ENCODE peak calls at places on chromosomes 13 and 19, in seven cellular contexts. One of them, this sample, is unnamed.

GRCh38 chr19:35513231-35513974 is at the start of gene DMKN:
- DNase-seq in prostate gland: no peak
- DNase-seq in transverse colon: no peak
- DNase-seq in sigmoid colon: no peak
- DNase-seq in GM23338: peak
- DNase-seq in HCT116: peak
- DNase-seq in Panc1: no peak
- DNase-seq in this sample: no peak

GRCh38 chr19:14354445-14354844 is 26.8 kb upstream of the ADGRE5 start:
- DNase-seq in prostate gland: no peak
- DNase-seq in sigmoid colon: no peak
- DNase-seq in HCT116: no peak
- DNase-seq in GM23338: no peak
- DNase-seq in transverse colon: no peak
- DNase-seq in Panc1: no peak
- DNase-seq in this sample: no peak

GRCh38 chr13:40762849-40763248 is 8.1 kb downstream of the MRPS31 start:
- DNase-seq in Panc1: no peak
- DNase-seq in prostate gland: no peak
- DNase-seq in transverse colon: no peak
- DNase-seq in sigmoid colon: no peak
- DNase-seq in GM23338: no peak
- DNase-seq in HCT116: no peak
- DNase-seq in this sample: no peak

GRCh38 chr13:98890186-98890585 is 87.7 kb downstream of the DOCK9 start:
- DNase-seq in GM23338: no peak
- DNase-seq in sigmoid colon: peak
- DNase-seq in HCT116: no peak
- DNase-seq in Panc1: no peak
- DNase-seq in prostate gland: peak
- DNase-seq in transverse colon: no peak
- DNase-seq in this sample: no peak

GRCh38 chr19:7415857-7416371 is 67.2 kb downstream of the ARHGEF18 start:
- DNase-seq in prostate gland: no peak
- DNase-seq in transverse colon: no peak
- DNase-seq in HCT116: no peak
- DNase-seq in GM23338: no peak
- DNase-seq in sigmoid colon: no peak
- DNase-seq in Panc1: no peak
- DNase-seq in this sample: no peak

GRCh38 chr13:64688893-64689677 is 2541.1 kb downstream of the PCDH9 start:
- DNase-seq in sigmoid colon: no peak
- DNase-seq in transverse colon: no peak
- DNase-seq in prostate gland: no peak
- DNase-seq in GM23338: no peak
- DNase-seq in Panc1: peak
- DNase-seq in HCT116: no peak
- DNase-seq in this sample: no peak

GRCh38 chr19:52941941-52942370 is 18.7 kb upstream of the ZNF888 start:
- DNase-seq in Panc1: no peak
- DNase-seq in sigmoid colon: peak
- DNase-seq in GM23338: peak
- DNase-seq in HCT116: no peak
- DNase-seq in transverse colon: peak
- DNase-seq in prostate gland: peak
- DNase-seq in this sample: peak

GRCh38 chr19:54191671-54192453 is 754 bp downstream of the TSEN34 start:
- DNase-seq in GM23338: no peak
- DNase-seq in prostate gland: no peak
- DNase-seq in sigmoid colon: peak
- DNase-seq in Panc1: no peak
- DNase-seq in transverse colon: no peak
- DNase-seq in HCT116: no peak
- DNase-seq in this sample: no peak

GRCh38 chr19:29321116-29321515 is 108.2 kb upstream of the UQCRFS1 start:
- DNase-seq in transverse colon: no peak
- DNase-seq in HCT116: no peak
- DNase-seq in sigmoid colon: peak
- DNase-seq in GM23338: no peak
- DNase-seq in prostate gland: no peak
- DNase-seq in Panc1: no peak
- DNase-seq in this sample: no peak

GRCh38 chr13:82962422-82962821 is 919.9 kb downstream of the SLITRK1 start:
- DNase-seq in Panc1: no peak
- DNase-seq in transverse colon: no peak
- DNase-seq in sigmoid colon: no peak
- DNase-seq in GM23338: no peak
- DNase-seq in prostate gland: no peak
- DNase-seq in HCT116: no peak
- DNase-seq in this sample: no peak

GRCh38 chr13:50408068-50408467 is 392.8 kb downstream of the KCNRG start:
- DNase-seq in GM23338: no peak
- DNase-seq in prostate gland: no peak
- DNase-seq in sigmoid colon: no peak
- DNase-seq in transverse colon: no peak
- DNase-seq in Panc1: no peak
- DNase-seq in HCT116: no peak
- DNase-seq in this sample: no peak

GRCh38 chr13:74290324-74290773 is 156.1 kb upstream of the KLF12 start:
- DNase-seq in prostate gland: peak
- DNase-seq in GM23338: peak
- DNase-seq in transverse colon: peak
- DNase-seq in Panc1: no peak
- DNase-seq in sigmoid colon: no peak
- DNase-seq in HCT116: peak
- DNase-seq in this sample: no peak

GRCh38 chr19:12543855-12544254 is 7.4 kb downstream of the ZNF564 start:
- DNase-seq in prostate gland: no peak
- DNase-seq in Panc1: no peak
- DNase-seq in sigmoid colon: no peak
- DNase-seq in transverse colon: no peak
- DNase-seq in HCT116: no peak
- DNase-seq in GM23338: no peak
- DNase-seq in this sample: no peak

GRCh38 chr19:11887247-11887617 is 350 bp upstream of the ZNF69 start:
- DNase-seq in Panc1: no peak
- DNase-seq in sigmoid colon: no peak
- DNase-seq in GM23338: peak
- DNase-seq in transverse colon: no peak
- DNase-seq in HCT116: no peak
- DNase-seq in prostate gland: no peak
- DNase-seq in this sample: no peak

GRCh38 chr13:28463481-28463880 is 31.4 kb downstream of the FLT1 start:
- DNase-seq in Panc1: no peak
- DNase-seq in sigmoid colon: no peak
- DNase-seq in GM23338: no peak
- DNase-seq in HCT116: no peak
- DNase-seq in transverse colon: no peak
- DNase-seq in prostate gland: no peak
- DNase-seq in this sample: no peak

GRCh38 chr13:102555914-102556553 is 40.8 kb upstream of the TPP2 start:
- DNase-seq in GM23338: peak
- DNase-seq in Panc1: peak
- DNase-seq in sigmoid colon: no peak
- DNase-seq in prostate gland: no peak
- DNase-seq in HCT116: peak
- DNase-seq in transverse colon: no peak
- DNase-seq in this sample: no peak

GRCh38 chr13:79997244-79997643 is 343.7 kb downstream of the SPRY2 start:
- DNase-seq in transverse colon: no peak
- DNase-seq in Panc1: no peak
- DNase-seq in prostate gland: no peak
- DNase-seq in sigmoid colon: no peak
- DNase-seq in HCT116: no peak
- DNase-seq in GM23338: no peak
- DNase-seq in this sample: no peak

GRCh38 chr13:73657821-73658540 is 476.2 kb downstream of the KLF12 start:
- DNase-seq in sigmoid colon: no peak
- DNase-seq in GM23338: no peak
- DNase-seq in prostate gland: no peak
- DNase-seq in HCT116: no peak
- DNase-seq in Panc1: no peak
- DNase-seq in transverse colon: no peak
- DNase-seq in this sample: no peak

GRCh38 chr13:36919206-36919832 is 719 bp downstream of the SMAD9 start:
- DNase-seq in sigmoid colon: peak
- DNase-seq in HCT116: no peak
- DNase-seq in prostate gland: peak
- DNase-seq in GM23338: peak
- DNase-seq in transverse colon: peak
- DNase-seq in Panc1: no peak
- DNase-seq in this sample: peak

GRCh38 chr13:49436890-49437289 is 7.0 kb downstream of the CAB39L start:
- DNase-seq in Panc1: no peak
- DNase-seq in transverse colon: no peak
- DNase-seq in GM23338: no peak
- DNase-seq in sigmoid colon: peak
- DNase-seq in prostate gland: peak
- DNase-seq in HCT116: no peak
- DNase-seq in this sample: no peak

GRCh38 chr13:22915442-22916082 is 265.2 kb upstream of the SGCG start:
- DNase-seq in GM23338: peak
- DNase-seq in sigmoid colon: peak
- DNase-seq in Panc1: no peak
- DNase-seq in prostate gland: peak
- DNase-seq in HCT116: peak
- DNase-seq in transverse colon: peak
- DNase-seq in this sample: peak
- TF ChIP-seq POLR2AphosphoS5 in GM23338: peak
- TF ChIP-seq POLR2AphosphoS5 in sigmoid colon: no peak
- TF ChIP-seq POLR2AphosphoS5 in Panc1: no peak
- TF ChIP-seq POLR2AphosphoS5 in prostate gland: no peak
- TF ChIP-seq POLR2AphosphoS5 in HCT116: no peak
- TF ChIP-seq POLR2AphosphoS5 in transverse colon: no peak
- TF ChIP-seq POLR2AphosphoS5 in this sample: no peak

GRCh38 chr19:33250500-33250899 is 24.9 kb upstream of the SLC7A10 start:
- DNase-seq in GM23338: no peak
- DNase-seq in prostate gland: no peak
- DNase-seq in HCT116: no peak
- DNase-seq in sigmoid colon: no peak
- DNase-seq in transverse colon: no peak
- DNase-seq in Panc1: no peak
- DNase-seq in this sample: no peak

GRCh38 chr19:33248553-33248953 is 22.9 kb upstream of the SLC7A10 start:
- DNase-seq in prostate gland: no peak
- DNase-seq in transverse colon: no peak
- DNase-seq in HCT116: no peak
- DNase-seq in Panc1: no peak
- DNase-seq in sigmoid colon: no peak
- DNase-seq in GM23338: no peak
- DNase-seq in this sample: no peak

GRCh38 chr19:33248954-33249613 is 23.4 kb upstream of the SLC7A10 start:
- DNase-seq in Panc1: no peak
- DNase-seq in sigmoid colon: no peak
- DNase-seq in transverse colon: no peak
- DNase-seq in prostate gland: no peak
- DNase-seq in GM23338: no peak
- DNase-seq in HCT116: no peak
- DNase-seq in this sample: peak

GRCh38 chr19:33251076-33251475 is 25.4 kb upstream of the SLC7A10 start:
- DNase-seq in Panc1: no peak
- DNase-seq in GM23338: no peak
- DNase-seq in sigmoid colon: no peak
- DNase-seq in HCT116: no peak
- DNase-seq in prostate gland: no peak
- DNase-seq in transverse colon: no peak
- DNase-seq in this sample: no peak

DNA sequence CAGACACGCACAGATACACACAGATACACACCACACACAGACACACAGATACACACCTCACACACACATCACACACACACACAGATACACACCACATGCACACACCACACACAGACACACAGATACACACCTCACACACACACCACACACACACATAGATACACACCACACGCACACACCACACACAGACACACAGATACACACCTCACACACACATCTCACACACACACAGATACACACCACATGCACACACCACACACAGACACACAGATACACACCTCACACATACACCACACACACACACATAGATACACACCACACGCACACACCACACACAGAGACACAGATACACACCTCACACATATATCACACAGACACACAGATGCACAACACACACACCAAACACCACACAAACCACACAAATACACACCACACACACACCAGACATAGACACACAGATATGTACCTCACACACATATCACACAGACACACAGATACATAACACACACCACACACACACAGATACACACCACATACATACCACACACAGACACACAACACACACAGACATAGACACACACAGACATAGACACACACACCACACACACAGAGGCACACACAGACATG is 24.2 kb upstream of the SLC7A10 start:
- DNase-seq in transverse colon: no peak
- DNase-seq in sigmoid colon: no peak
- DNase-seq in HCT116: no peak
- DNase-seq in GM23338: no peak
- DNase-seq in Panc1: no peak
- DNase-seq in prostate gland: no peak
- DNase-seq in this sample: no peak
- H3K4me3 ChIP-seq in transverse colon: no peak
- H3K4me3 ChIP-seq in sigmoid colon: no peak
- H3K4me3 ChIP-seq in HCT116: no peak
- H3K4me3 ChIP-seq in GM23338: no peak
- H3K4me3 ChIP-seq in Panc1: no peak
- H3K4me3 ChIP-seq in prostate gland: no peak
- H3K4me3 ChIP-seq in this sample: no peak

GRCh38 chr13:23477096-23477495 is 43.6 kb upstream of the SACS start:
- DNase-seq in Panc1: no peak
- DNase-seq in transverse colon: no peak
- DNase-seq in GM23338: no peak
- DNase-seq in sigmoid colon: no peak
- DNase-seq in prostate gland: no peak
- DNase-seq in HCT116: no peak
- DNase-seq in this sample: no peak
- TF ChIP-seq POLR2AphosphoS5 in Panc1: no peak
- TF ChIP-seq POLR2AphosphoS5 in transverse colon: no peak
- TF ChIP-seq POLR2AphosphoS5 in GM23338: no peak
- TF ChIP-seq POLR2AphosphoS5 in sigmoid colon: no peak
- TF ChIP-seq POLR2AphosphoS5 in prostate gland: no peak
- TF ChIP-seq POLR2AphosphoS5 in HCT116: no peak
- TF ChIP-seq POLR2AphosphoS5 in this sample: no peak

DNA sequence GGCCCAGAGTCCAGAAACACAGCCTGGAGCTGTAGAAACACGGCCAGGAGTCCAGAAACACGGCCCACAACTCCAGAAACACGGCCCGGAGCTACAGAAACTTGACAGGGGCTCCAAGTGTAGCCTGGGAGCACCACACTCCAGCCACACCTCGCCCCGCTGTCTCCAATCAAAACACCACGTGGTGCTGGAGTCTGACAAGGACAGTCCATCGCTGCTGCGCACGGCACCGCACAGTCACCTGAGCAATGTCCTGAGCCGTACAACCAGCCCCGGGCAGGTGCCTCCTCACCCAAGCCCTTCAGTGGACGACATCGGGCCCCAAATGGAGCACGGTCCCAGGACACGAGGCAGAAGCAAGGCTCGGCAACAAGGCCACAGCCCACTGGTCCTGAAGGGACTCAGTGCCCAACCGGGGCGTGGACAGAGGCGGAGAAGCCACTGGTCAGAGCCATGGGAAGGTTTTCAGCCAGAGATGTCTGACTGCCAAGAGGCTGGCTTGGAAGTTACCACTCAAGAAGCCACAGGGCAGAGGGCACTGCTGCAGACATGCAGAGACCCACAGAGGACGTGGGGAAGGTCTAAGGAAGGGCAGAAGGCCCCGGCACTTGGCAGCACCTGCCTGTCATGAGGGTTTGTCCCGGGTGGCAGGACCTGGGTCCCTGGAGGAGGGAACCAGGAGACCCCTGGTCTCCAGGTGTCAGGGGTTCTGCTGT is 19.7 kb upstream of the PLPP2 start:
- DNase-seq in HCT116: no peak
- DNase-seq in GM23338: no peak
- DNase-seq in Panc1: no peak
- DNase-seq in sigmoid colon: no peak
- DNase-seq in prostate gland: no peak
- DNase-seq in transverse colon: no peak
- DNase-seq in this sample: peak
- H3K4me3 ChIP-seq in HCT116: no peak
- H3K4me3 ChIP-seq in GM23338: no peak
- H3K4me3 ChIP-seq in Panc1: no peak
- H3K4me3 ChIP-seq in sigmoid colon: no peak
- H3K4me3 ChIP-seq in prostate gland: no peak
- H3K4me3 ChIP-seq in transverse colon: no peak
- H3K4me3 ChIP-seq in this sample: peak